ENCODE peak calls at places on chromosome 10, in six cellular contexts. One of them, this sample, is unnamed.
A peak's percentile ranks its signal among the peaks of the same experiment; 100 is the strongest.

GRCh38 chr10:129193148-129193547 is 273.9 kb upstream of the MGMT start:
- DNase-seq in heart left ventricle: no peak
- DNase-seq in A549: no peak
- DNase-seq in uterus: no peak
- DNase-seq in suprapubic skin: no peak
- DNase-seq in cardiac muscle cell: peak; percentile 23
- DNase-seq in this sample: no peak

GRCh38 chr10:35924726-35925125 is 282.6 kb upstream of the FZD8 start:
- DNase-seq in cardiac muscle cell: no peak
- DNase-seq in heart left ventricle: no peak
- DNase-seq in A549: no peak
- DNase-seq in uterus: no peak
- DNase-seq in suprapubic skin: no peak
- DNase-seq in this sample: no peak

GRCh38 chr10:130242483-130242882 is 106.3 kb downstream of the GLRX3 start:
- DNase-seq in cardiac muscle cell: no peak
- DNase-seq in heart left ventricle: no peak
- DNase-seq in suprapubic skin: no peak
- DNase-seq in uterus: no peak
- DNase-seq in A549: no peak
- DNase-seq in this sample: no peak

GRCh38 chr10:110547139-110547761 is 20.2 kb upstream of the SMC3 start:
- DNase-seq in A549: peak; percentile 69
- DNase-seq in uterus: no peak
- DNase-seq in suprapubic skin: no peak
- DNase-seq in heart left ventricle: no peak
- DNase-seq in cardiac muscle cell: peak; percentile 81
- DNase-seq in this sample: no peak

GRCh38 chr10:129961274-129961839 is 2.7 kb downstream of the EBF3 start:
- DNase-seq in A549: no peak
- DNase-seq in cardiac muscle cell: peak; percentile 52
- DNase-seq in uterus: no peak
- DNase-seq in heart left ventricle: no peak
- DNase-seq in suprapubic skin: no peak
- DNase-seq in this sample: no peak

GRCh38 chr10:15237351-15237750 is 68.9 kb upstream of the NMT2 start:
- DNase-seq in suprapubic skin: no peak
- DNase-seq in heart left ventricle: peak; percentile 51
- DNase-seq in cardiac muscle cell: peak; percentile 68
- DNase-seq in uterus: no peak
- DNase-seq in A549: peak; percentile 13
- DNase-seq in this sample: no peak

GRCh38 chr10:29736325-29737208 is 101.8 kb upstream of the SVIL start:
- DNase-seq in suprapubic skin: peak; percentile 79
- DNase-seq in cardiac muscle cell: peak; percentile 56
- DNase-seq in A549: peak; percentile 81
- DNase-seq in heart left ventricle: peak; percentile 75
- DNase-seq in uterus: peak; percentile 68
- DNase-seq in this sample: no peak

GRCh38 chr10:31526681-31527080 is 207.7 kb downstream of the ZEB1 start:
- DNase-seq in cardiac muscle cell: peak; percentile 34
- DNase-seq in uterus: no peak
- DNase-seq in A549: no peak
- DNase-seq in suprapubic skin: no peak
- DNase-seq in heart left ventricle: no peak
- DNase-seq in this sample: no peak

GRCh38 chr10:122407375-122408125 is 33.0 kb downstream of the PLEKHA1 start:
- DNase-seq in heart left ventricle: peak; percentile 34
- DNase-seq in uterus: peak; percentile 28
- DNase-seq in A549: no peak
- DNase-seq in suprapubic skin: no peak
- DNase-seq in cardiac muscle cell: peak; percentile 17
- DNase-seq in this sample: no peak

GRCh38 chr10:48232717-48233447 is 41.6 kb downstream of the FRMPD2 start:
- DNase-seq in uterus: no peak
- DNase-seq in cardiac muscle cell: no peak
- DNase-seq in heart left ventricle: no peak
- DNase-seq in A549: no peak
- DNase-seq in suprapubic skin: no peak
- DNase-seq in this sample: no peak

GRCh38 chr10:116974442-116975005 is 30.5 kb downstream of the SHTN1 start:
- DNase-seq in suprapubic skin: no peak
- DNase-seq in cardiac muscle cell: peak; percentile 88
- DNase-seq in heart left ventricle: no peak
- DNase-seq in A549: peak; percentile 49
- DNase-seq in uterus: no peak
- DNase-seq in this sample: no peak

GRCh38 chr10:77899080-77899477 is 27.5 kb downstream of the DLG5 start:
- DNase-seq in suprapubic skin: no peak
- DNase-seq in uterus: no peak
- DNase-seq in heart left ventricle: no peak
- DNase-seq in A549: no peak
- DNase-seq in cardiac muscle cell: peak; percentile 62
- DNase-seq in this sample: no peak

GRCh38 chr10:51214207-51214896 is 140.1 kb downstream of the PRKG1 start:
- DNase-seq in cardiac muscle cell: no peak
- DNase-seq in heart left ventricle: peak; percentile 57
- DNase-seq in suprapubic skin: no peak
- DNase-seq in uterus: no peak
- DNase-seq in A549: no peak
- DNase-seq in this sample: no peak

GRCh38 chr10:76583711-76584161 is 1053.9 kb downstream of the KCNMA1 start:
- DNase-seq in A549: peak; percentile 38
- DNase-seq in cardiac muscle cell: peak; percentile 84
- DNase-seq in heart left ventricle: no peak
- DNase-seq in suprapubic skin: no peak
- DNase-seq in uterus: no peak
- DNase-seq in this sample: no peak

GRCh38 chr10:71505366-71505760 is 108.6 kb downstream of the CDH23 start:
- DNase-seq in uterus: no peak
- DNase-seq in heart left ventricle: no peak
- DNase-seq in A549: no peak
- DNase-seq in suprapubic skin: no peak
- DNase-seq in cardiac muscle cell: no peak
- DNase-seq in this sample: no peak

GRCh38 chr10:77529050-77529576 is 108.5 kb downstream of the KCNMA1 start:
- DNase-seq in heart left ventricle: no peak
- DNase-seq in suprapubic skin: no peak
- DNase-seq in A549: no peak
- DNase-seq in cardiac muscle cell: no peak
- DNase-seq in uterus: no peak
- DNase-seq in this sample: no peak

GRCh38 chr10:6300106-6300783 is 97.5 kb downstream of the PFKFB3 start:
- DNase-seq in suprapubic skin: no peak
- DNase-seq in heart left ventricle: peak; percentile 41
- DNase-seq in A549: no peak
- DNase-seq in cardiac muscle cell: peak; percentile 26
- DNase-seq in uterus: no peak
- DNase-seq in this sample: no peak

GRCh38 chr10:43204394-43204942 is 62.4 kb downstream of the RASGEF1A start:
- DNase-seq in suprapubic skin: no peak
- DNase-seq in A549: no peak
- DNase-seq in heart left ventricle: peak; percentile 19
- DNase-seq in uterus: peak; percentile 4
- DNase-seq in cardiac muscle cell: no peak
- DNase-seq in this sample: peak; percentile 2

GRCh38 chr10:95906675-95907453 is 911 bp upstream of the CC2D2B start:
- DNase-seq in cardiac muscle cell: peak; percentile 79
- DNase-seq in uterus: peak; percentile 45
- DNase-seq in suprapubic skin: peak; percentile 61
- DNase-seq in heart left ventricle: peak; percentile 36
- DNase-seq in A549: peak; percentile 40
- DNase-seq in this sample: peak; percentile 76
- TF ChIP-seq CTCF in cardiac muscle cell: peak; percentile 30
- TF ChIP-seq CTCF in uterus: no peak
- TF ChIP-seq CTCF in suprapubic skin: no peak
- TF ChIP-seq CTCF in heart left ventricle: no peak
- TF ChIP-seq CTCF in A549: no peak
- TF ChIP-seq CTCF in this sample: no peak

DNA sequence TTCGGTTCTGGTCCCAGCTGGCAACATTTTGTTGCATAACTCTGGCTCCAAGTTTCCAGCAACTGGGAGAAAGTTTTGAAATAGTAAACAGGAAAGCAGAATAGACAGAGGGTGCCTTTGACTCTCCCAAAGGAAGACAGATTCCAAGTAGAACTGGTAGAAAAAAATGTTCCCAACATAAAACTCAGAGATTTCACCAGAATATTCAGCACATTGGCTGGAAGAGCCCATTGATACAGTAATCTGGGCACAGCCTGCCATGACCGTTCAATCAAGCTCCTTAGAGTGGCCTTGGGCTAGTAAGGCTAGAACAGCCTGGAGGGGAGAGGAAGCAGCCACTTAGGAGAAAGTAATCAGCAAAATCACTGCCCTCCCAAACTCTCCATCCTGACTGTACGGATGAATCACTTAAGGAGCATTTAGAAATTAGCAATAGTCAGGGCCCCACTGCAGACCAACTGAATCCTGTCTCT is 120.3 kb downstream of the CUBN start:
- DNase-seq in cardiac muscle cell: peak; percentile 79
- DNase-seq in A549: no peak
- DNase-seq in uterus: no peak
- DNase-seq in suprapubic skin: no peak
- DNase-seq in heart left ventricle: no peak
- DNase-seq in this sample: no peak
- H3K4me1 ChIP-seq in cardiac muscle cell: no peaks in the 10 kb centered on the region
- H3K4me1 ChIP-seq in A549: no peaks in the 10 kb centered on the region
- H3K4me1 ChIP-seq in uterus: no peaks in the 10 kb centered on the region
- H3K4me1 ChIP-seq in suprapubic skin: peaks cover 38% of the 10 kb centered on the region
- H3K4me1 ChIP-seq in heart left ventricle: peaks cover 16% of the 10 kb centered on the region
- H3K4me1 ChIP-seq in this sample: peaks cover 31% of the 10 kb centered on the region

GRCh38 chr10:70425096-70425495 is 16.4 kb downstream of the NODAL start:
- DNase-seq in A549: no peak
- DNase-seq in suprapubic skin: no peak
- DNase-seq in heart left ventricle: no peak
- DNase-seq in cardiac muscle cell: no peak
- DNase-seq in uterus: no peak
- DNase-seq in this sample: no peak
- H3K27ac ChIP-seq in A549: no peak overlapping the region
- H3K27ac ChIP-seq in suprapubic skin: no peak overlapping the region
- H3K27ac ChIP-seq in heart left ventricle: no peak overlapping the region
- H3K27ac ChIP-seq in cardiac muscle cell: no peak overlapping the region
- H3K27ac ChIP-seq in uterus: no peak overlapping the region
- H3K27ac ChIP-seq in this sample: no peak overlapping the region

GRCh38 chr10:114103286-114103685 is 59.6 kb downstream of the ADRB1 start:
- DNase-seq in A549: peak; percentile 74
- DNase-seq in suprapubic skin: no peak
- DNase-seq in uterus: no peak
- DNase-seq in heart left ventricle: no peak
- DNase-seq in cardiac muscle cell: peak; percentile 78
- DNase-seq in this sample: no peak
- TF ChIP-seq CTCF in A549: peak; percentile 87
- TF ChIP-seq CTCF in suprapubic skin: peak; percentile 43
- TF ChIP-seq CTCF in uterus: peak; percentile 58
- TF ChIP-seq CTCF in heart left ventricle: peak; percentile 58
- TF ChIP-seq CTCF in cardiac muscle cell: peak; percentile 50
- TF ChIP-seq CTCF in this sample: peak; percentile 63

DNA sequence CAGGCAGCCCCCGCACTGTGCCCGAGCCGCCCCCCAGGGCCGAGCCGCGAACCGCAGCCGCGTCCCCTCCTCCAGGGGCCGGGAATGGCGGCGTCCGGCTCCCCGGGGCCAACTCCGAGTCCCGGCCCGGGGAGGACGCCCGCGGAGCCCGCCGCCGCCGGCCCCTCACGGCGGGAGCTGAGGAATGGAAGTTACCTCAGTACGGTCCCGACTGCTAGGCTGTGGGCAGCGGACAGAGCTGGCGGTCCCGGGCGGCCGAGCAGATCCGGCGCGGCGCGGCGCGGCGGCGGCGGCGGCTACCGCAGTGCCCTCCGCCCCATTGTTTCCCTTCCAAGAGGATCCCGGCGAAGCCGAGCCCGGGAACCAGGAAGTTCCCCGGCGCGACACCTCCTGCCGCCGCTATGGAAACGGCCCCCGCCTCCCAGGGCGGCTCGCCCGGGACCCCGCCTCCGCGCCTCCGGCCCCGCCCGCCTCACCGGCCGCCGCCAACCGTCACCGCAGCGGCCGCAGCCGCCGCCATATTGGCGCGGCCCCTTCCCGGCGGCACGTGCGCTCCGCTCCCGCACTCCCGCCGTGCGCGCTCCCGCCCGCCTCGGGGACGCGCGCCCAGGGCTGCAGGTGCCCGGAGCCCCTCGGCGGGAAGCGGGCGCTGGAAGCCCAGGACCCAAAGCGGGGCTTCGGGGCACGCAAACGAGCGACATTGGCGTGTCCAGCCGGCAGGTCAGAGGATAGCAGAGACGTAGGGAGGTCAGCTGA is at the start of gene USP6NL:
- DNase-seq in cardiac muscle cell: peak; percentile 89
- DNase-seq in A549: peak; percentile 73
- DNase-seq in suprapubic skin: peak; percentile 88
- DNase-seq in heart left ventricle: peak; percentile 93
- DNase-seq in uterus: peak; percentile 82
- DNase-seq in this sample: peak; percentile 91
- H3K4me1 ChIP-seq in cardiac muscle cell: peaks cover 10% of the 10 kb centered on the region
- H3K4me1 ChIP-seq in A549: peaks cover 11% of the 10 kb centered on the region
- H3K4me1 ChIP-seq in suprapubic skin: peaks cover 29% of the 10 kb centered on the region
- H3K4me1 ChIP-seq in heart left ventricle: peaks cover 4% of the 10 kb centered on the region
- H3K4me1 ChIP-seq in uterus: no peaks in the 10 kb centered on the region
- H3K4me1 ChIP-seq in this sample: peaks cover 3% of the 10 kb centered on the region

GRCh38 chr10:94042814-94043175 is 49.1 kb downstream of the PLCE1 start:
- DNase-seq in cardiac muscle cell: no peak
- DNase-seq in uterus: no peak
- DNase-seq in suprapubic skin: no peak
- DNase-seq in heart left ventricle: no peak
- DNase-seq in A549: no peak
- DNase-seq in this sample: no peak

GRCh38 chr10:94046152-94046551 is 52.4 kb downstream of the PLCE1 start:
- DNase-seq in suprapubic skin: no peak
- DNase-seq in cardiac muscle cell: no peak
- DNase-seq in heart left ventricle: no peak
- DNase-seq in uterus: no peak
- DNase-seq in A549: no peak
- DNase-seq in this sample: no peak

GRCh38 chr10:94042001-94042813 is 48.5 kb downstream of the PLCE1 start:
- DNase-seq in cardiac muscle cell: peak; percentile 76
- DNase-seq in uterus: no peak
- DNase-seq in suprapubic skin: no peak
- DNase-seq in heart left ventricle: no peak
- DNase-seq in A549: peak; percentile 75
- DNase-seq in this sample: no peak

GRCh38 chr10:94047302-94047701 is 53.6 kb downstream of the PLCE1 start:
- DNase-seq in uterus: no peak
- DNase-seq in cardiac muscle cell: no peak
- DNase-seq in heart left ventricle: no peak
- DNase-seq in A549: no peak
- DNase-seq in suprapubic skin: no peak
- DNase-seq in this sample: no peak

DNA sequence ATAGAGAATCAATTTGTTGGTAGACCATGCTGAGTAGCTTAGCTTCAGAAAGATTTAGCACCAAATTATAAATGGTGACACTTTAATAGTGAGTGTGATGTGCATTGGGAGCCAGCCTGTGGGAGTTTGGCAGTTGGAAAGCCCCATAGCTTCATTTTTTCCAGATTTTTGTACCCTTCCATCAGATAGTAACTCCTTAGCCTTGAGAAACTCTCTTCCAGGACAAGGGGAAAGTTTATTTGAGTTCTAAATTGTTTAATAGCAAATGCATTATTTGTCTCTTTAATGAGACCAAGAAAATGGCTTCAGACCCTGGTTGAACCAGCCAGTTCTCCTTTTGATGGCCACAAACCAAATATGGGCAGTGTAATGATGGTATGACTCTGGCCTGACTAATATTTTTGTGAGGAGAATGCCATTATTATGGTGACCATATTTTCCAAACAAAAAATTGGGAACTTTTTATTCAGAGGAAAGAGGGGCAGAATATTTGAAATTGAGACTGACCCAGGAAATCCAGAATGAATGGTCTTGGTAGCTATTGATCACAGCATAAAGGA is 49.8 kb downstream of the PLCE1 start:
- DNase-seq in cardiac muscle cell: no peak
- DNase-seq in heart left ventricle: no peak
- DNase-seq in uterus: no peak
- DNase-seq in A549: no peak
- DNase-seq in suprapubic skin: no peak
- DNase-seq in this sample: no peak
- H3K27ac ChIP-seq in cardiac muscle cell: no peak overlapping the region
- H3K27ac ChIP-seq in heart left ventricle: no peak overlapping the region
- H3K27ac ChIP-seq in uterus: peak overlapping the region; percentile 58
- H3K27ac ChIP-seq in A549: peak overlapping the region; percentile 91
- H3K27ac ChIP-seq in suprapubic skin: peak overlapping the region; percentile 8
- H3K27ac ChIP-seq in this sample: no peak overlapping the region

This sample was measured in ascending aorta.